ENCODE peak calls at places on chromosomes 16 and 17, in four cellular contexts. I is GM23338, N is GM12878, O is H1. M is an unnamed sample.

GRCh38 chr16:82331397-82331796 is 161.4 kb upstream of the MPHOSPH6 start:
- DNase-seq in I (no peak), N (no peak), O (no peak), M (no peak)

GRCh38 chr17:44219636-44220210 is at the start of gene UBTF:
- DNase-seq in I (peak; percentile 75), N (no peak), O (peak; percentile 75), M (peak; percentile 72)

GRCh38 chr16:30526137-30526822 is at the start of gene ZNF768:
- DNase-seq in I (peak; percentile 93), N (no peak), O (peak; percentile 81), M (peak; percentile 77)

GRCh38 chr17:5877948-5878347 is 192.2 kb upstream of the WSCD1 start:
- DNase-seq in I (no peak), N (no peak), O (no peak), M (no peak)

GRCh38 chr17:48663134-48663924 is 37.2 kb upstream of the HOXB9 start:
- DNase-seq in I (peak; percentile 32), N (no peak), O (no peak), M (no peak)

GRCh38 chr17:79031996-79032875 is 8.3 kb downstream of the C1QTNF1 start:
- DNase-seq in I (no peak), N (no peak), O (no peak), M (no peak)

GRCh38 chr16:81189100-81189664 is 49.3 kb upstream of the BCO1 start:
- DNase-seq in I (no peak), N (no peak), O (no peak), M (no peak)

GRCh38 chr17:61410555-61411089 is 11.0 kb downstream of the TBX2 start:
- DNase-seq in I (peak; percentile 91), N (no peak), O (peak; percentile 91), M (peak; percentile 86)

GRCh38 chr16:53769787-53770186 is 65.8 kb downstream of the FTO start:
- DNase-seq in I (no peak), N (no peak), O (no peak), M (no peak)

GRCh38 chr16:13036600-13036999 is 135.2 kb downstream of the SHISA9 start:
- DNase-seq in I (peak; percentile 90), N (no peak), O (peak; percentile 81), M (peak; percentile 70)

GRCh38 chr17:81487487-81488275 is 24.9 kb downstream of the ACTG1 start:
- DNase-seq in I (peak; percentile 78), N (no peak), O (peak; percentile 87), M (peak; percentile 69)

GRCh38 chr16:51818342-51818944 is 667.4 kb upstream of the SALL1 start:
- DNase-seq in I (peak; percentile 78), N (no peak), O (peak; percentile 89), M (peak; percentile 80)

GRCh38 chr17:38341035-38341721 is 2.6 kb downstream of the GPR179 start:
- DNase-seq in I (peak; percentile 52), N (no peak), O (no peak), M (peak; percentile 40)

GRCh38 chr16:68486671-68487495 is 38.6 kb upstream of the SMPD3 start:
- DNase-seq in I (no peak), N (no peak), O (no peak), M (no peak)

GRCh38 chr17:17191961-17192381 is 14.2 kb downstream of the PLD6 start:
- DNase-seq in I (no peak), N (no peak), O (no peak), M (no peak)

GRCh38 chr17:81393684-81394376 is 1.4 kb upstream of the BAHCC1 start:
- DNase-seq in I (peak; percentile 100), N (peak; percentile 40), O (peak; percentile 98), M (peak; percentile 100)

GRCh38 chr17:280216-280615 is 72.4 kb downstream of the RPH3AL start:
- DNase-seq in I (no peak), N (no peak), O (no peak), M (no peak)

GRCh38 chr17:74358696-74359095 is 3.0 kb downstream of the BTBD17 start:
- DNase-seq in I (peak; percentile 38), N (no peak), O (no peak), M (no peak)

GRCh38 chr17:81641825-81642489 is 5.0 kb downstream of the TSPAN10 start:
- DNase-seq in I (no peak), N (no peak), O (no peak), M (no peak)

GRCh38 chr16:27729516-27730304 is 179.8 kb downstream of the KATNIP start:
- DNase-seq in I (no peak), N (no peak), O (no peak), M (no peak)

GRCh38 chr17:79019260-79019630 is 4.7 kb upstream of the C1QTNF1 start:
- DNase-seq in I (no peak), N (no peak), O (no peak), M (no peak)

GRCh38 chr17:72643575-72644216 is 448.8 kb downstream of the SLC39A11 start:
- DNase-seq in I (no peak), N (no peak), O (no peak), M (no peak)

GRCh38 chr16:46691720-46692119 is 2.3 kb downstream of the ORC6 start:
- DNase-seq in I (no peak), N (no peak), O (no peak), M (no peak)

GRCh38 chr17:56629450-56630187 is 36.1 kb downstream of the NOG start:
- DNase-seq in I (peak; percentile 83), N (no peak), O (peak; percentile 50), M (peak; percentile 62)

GRCh38 chr17:64736804-64737492 is 74.8 kb upstream of the SMURF2 start:
- DNase-seq in I (peak; percentile 56), N (no peak), O (peak; percentile 55), M (peak; percentile 56)

GRCh38 chr17:12680407-12680897 is 14.8 kb downstream of the MYOCD start:
- DNase-seq in I (peak; percentile 22), N (no peak), O (no peak), M (no peak)

DNA sequence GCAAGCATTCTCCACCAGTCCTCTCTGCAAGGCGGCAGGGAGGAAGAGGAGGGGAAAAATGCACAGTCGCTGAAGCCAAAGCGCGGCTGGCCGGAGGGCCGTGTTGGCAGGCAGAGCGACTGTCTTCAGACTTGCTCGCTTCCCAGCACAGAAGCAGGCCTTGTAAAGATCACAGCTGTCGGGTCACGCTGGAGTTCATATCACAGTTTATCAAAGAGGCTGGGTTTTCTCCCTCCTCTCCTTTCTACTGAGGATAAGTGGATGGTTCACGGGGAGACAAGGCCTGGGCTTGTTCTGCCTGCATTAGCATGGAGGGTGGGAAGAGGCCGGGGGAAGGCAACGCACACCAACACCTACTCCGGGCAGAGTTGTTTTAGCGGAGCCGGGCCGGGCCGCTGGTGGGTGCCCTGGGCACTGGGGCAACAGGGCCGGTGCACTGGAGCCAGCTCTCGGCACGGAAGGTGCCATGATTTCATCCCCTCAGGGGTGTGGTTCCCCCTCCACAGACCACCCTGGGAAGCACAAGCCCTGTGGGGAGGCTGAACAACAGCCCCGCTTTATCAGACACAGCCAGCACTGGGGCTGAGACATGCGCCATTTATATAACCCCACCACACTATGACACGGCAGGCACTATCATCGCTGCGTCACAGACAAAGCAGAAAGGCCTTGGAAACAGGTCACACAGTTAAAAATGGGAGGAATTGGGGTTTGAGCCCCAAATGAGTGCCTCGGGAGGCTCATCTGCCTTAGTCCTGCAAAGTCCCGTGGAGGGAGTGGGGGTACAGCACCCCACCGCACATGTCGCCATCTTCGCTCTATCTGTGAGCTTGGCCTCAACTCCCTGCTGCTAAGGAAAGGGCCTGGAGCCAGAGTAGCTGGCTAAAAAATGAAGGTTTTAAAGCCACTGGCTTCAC is 40.3 kb upstream of the MTSS2 start:
- DNase-seq in I (no peak), N (no peak), O (no peak), M (no peak)
- TF ChIP-seq CREB1 in I (no peak), N (no peak), O (no peak), M (no peak)

GRCh38 chr17:8630227-8630801 is at the start of gene MYH10:
- DNase-seq in I (no peak), N (no peak), O (no peak), M (no peak)
- TF ChIP-seq CTCF in I (no peak), N (no peak), O (peak; percentile 30), M (no peak)

DNA sequence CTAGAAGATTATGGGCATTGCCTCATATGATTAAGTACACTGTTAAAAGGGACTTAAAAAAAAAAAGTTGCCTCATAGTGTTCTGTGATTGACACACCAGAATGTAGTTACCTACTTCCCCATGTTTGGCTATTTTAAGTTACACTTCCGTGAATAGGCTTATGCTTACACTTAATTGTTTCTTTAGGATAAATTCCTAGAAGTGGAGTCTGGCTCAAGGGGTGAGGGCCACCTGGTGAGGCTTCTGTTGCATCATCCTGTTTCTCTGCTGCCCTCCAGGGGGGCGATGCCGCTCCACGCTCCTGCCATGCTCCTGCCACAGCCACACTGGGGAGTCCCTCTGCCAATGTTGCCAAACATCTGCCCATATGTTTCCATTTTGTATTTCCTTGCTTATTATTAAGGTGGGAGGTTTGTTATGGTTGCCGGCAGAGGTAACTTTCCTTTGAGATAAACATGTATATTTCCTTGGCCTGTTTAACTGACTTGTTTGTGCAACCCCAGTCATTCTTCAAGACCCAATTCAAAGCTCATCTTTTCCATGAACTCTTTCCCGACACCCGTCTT is 73.1 kb downstream of the KSR1 start:
- DNase-seq in I (no peak), N (no peak), O (no peak), M (no peak)
- TF ChIP-seq CREB1 in I (no peak), N (no peak), O (no peak), M (no peak)

GRCh38 chr16:66652661-66653060 is 43.9 kb downstream of the CMTM4 start:
- DNase-seq in I (no peak), N (no peak), O (no peak), M (no peak)

GRCh38 chr16:66651965-66652364 is 44.6 kb downstream of the CMTM4 start:
- DNase-seq in I (no peak), N (no peak), O (no peak), M (no peak)

GRCh38 chr16:66649636-66650205 is 45.2 kb downstream of the CMTM3 start:
- DNase-seq in I (no peak), N (no peak), O (no peak), M (no peak)

GRCh38 chr16:66650707-66651473 is 45.7 kb downstream of the CMTM4 start:
- DNase-seq in I (peak; percentile 96), N (peak; percentile 28), O (peak; percentile 89), M (peak; percentile 88)

DNA sequence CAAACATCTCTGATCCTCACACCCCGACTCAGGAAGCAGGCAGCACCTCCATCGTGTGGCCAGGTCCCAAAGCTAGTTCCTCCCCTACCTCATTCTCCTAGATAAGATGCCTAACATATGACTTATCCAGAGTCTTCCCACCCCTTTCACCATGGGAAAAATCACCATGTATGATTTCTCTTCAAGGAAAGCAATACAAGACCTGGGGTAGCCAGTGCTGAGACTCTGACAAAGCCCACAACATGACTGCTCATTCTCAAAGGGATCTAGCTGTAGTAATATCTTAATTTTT is 45.1 kb downstream of the CMTM4 start:
- DNase-seq in I (no peak), N (no peak), O (no peak), M (no peak)
- TF ChIP-seq CTCF in I (no peak), N (no peak), O (no peak), M (no peak)

M was measured in WTC11.